ENCODE peak calls at places on chromosomes 6 and 20, in ten cellular contexts. One of them, this sample, is unnamed.

GRCh38 chr20:14445310-14445709 is 107.9 kb upstream of the FLRT3 start:
- DNase-seq in lower lobe of right lung: no peak
- DNase-seq in spleen: no peak
- DNase-seq in astrocyte of the spinal cord: peak; percentile 27
- DNase-seq in HFFc6: no peak
- DNase-seq in esophagus muscularis mucosa: no peak
- DNase-seq in GM10248: no peak
- DNase-seq in retinal pigment epithelial cell: no peak
- DNase-seq in tibial nerve: no peak
- DNase-seq in psoas muscle: no peak
- DNase-seq in this sample: peak; percentile 47

GRCh38 chr20:22582386-22582959 is 1.9 kb downstream of the FOXA2 start:
- DNase-seq in lower lobe of right lung: no peak
- DNase-seq in astrocyte of the spinal cord: no peak
- DNase-seq in psoas muscle: no peak
- DNase-seq in GM10248: no peak
- DNase-seq in retinal pigment epithelial cell: no peak
- DNase-seq in esophagus muscularis mucosa: no peak
- DNase-seq in tibial nerve: no peak
- DNase-seq in spleen: no peak
- DNase-seq in HFFc6: no peak
- DNase-seq in this sample: no peak

GRCh38 chr6:157023958-157024357 is 246.8 kb downstream of the ARID1B start:
- DNase-seq in lower lobe of right lung: no peak
- DNase-seq in astrocyte of the spinal cord: peak; percentile 51
- DNase-seq in GM10248: no peak
- DNase-seq in spleen: no peak
- DNase-seq in HFFc6: no peak
- DNase-seq in esophagus muscularis mucosa: no peak
- DNase-seq in psoas muscle: no peak
- DNase-seq in retinal pigment epithelial cell: no peak
- DNase-seq in tibial nerve: no peak
- DNase-seq in this sample: peak; percentile 62

GRCh38 chr6:167392631-167393301 is 67.9 kb downstream of the TTLL2 start:
- DNase-seq in retinal pigment epithelial cell: no peak
- DNase-seq in astrocyte of the spinal cord: no peak
- DNase-seq in tibial nerve: no peak
- DNase-seq in esophagus muscularis mucosa: no peak
- DNase-seq in GM10248: no peak
- DNase-seq in lower lobe of right lung: no peak
- DNase-seq in psoas muscle: no peak
- DNase-seq in spleen: no peak
- DNase-seq in HFFc6: no peak
- DNase-seq in this sample: no peak

GRCh38 chr20:38590682-38591483 is 9.9 kb downstream of the ADIG start:
- DNase-seq in GM10248: peak; percentile 5
- DNase-seq in HFFc6: peak; percentile 4
- DNase-seq in retinal pigment epithelial cell: no peak
- DNase-seq in astrocyte of the spinal cord: no peak
- DNase-seq in lower lobe of right lung: no peak
- DNase-seq in tibial nerve: no peak
- DNase-seq in esophagus muscularis mucosa: peak; percentile 86
- DNase-seq in psoas muscle: no peak
- DNase-seq in spleen: peak; percentile 37
- DNase-seq in this sample: no peak

GRCh38 chr20:57443349-57443748 is 52.2 kb downstream of the RBM38 start:
- DNase-seq in HFFc6: no peak
- DNase-seq in lower lobe of right lung: no peak
- DNase-seq in esophagus muscularis mucosa: no peak
- DNase-seq in retinal pigment epithelial cell: no peak
- DNase-seq in psoas muscle: no peak
- DNase-seq in astrocyte of the spinal cord: no peak
- DNase-seq in tibial nerve: no peak
- DNase-seq in spleen: no peak
- DNase-seq in GM10248: no peak
- DNase-seq in this sample: no peak

GRCh38 chr20:38001981-38002380 is 31.3 kb downstream of the TTI1 start:
- DNase-seq in esophagus muscularis mucosa: no peak
- DNase-seq in GM10248: no peak
- DNase-seq in retinal pigment epithelial cell: no peak
- DNase-seq in tibial nerve: no peak
- DNase-seq in psoas muscle: no peak
- DNase-seq in HFFc6: no peak
- DNase-seq in astrocyte of the spinal cord: no peak
- DNase-seq in lower lobe of right lung: no peak
- DNase-seq in spleen: no peak
- DNase-seq in this sample: peak; percentile 56

GRCh38 chr20:42204261-42204660 is 586.1 kb upstream of the CHD6 start:
- DNase-seq in psoas muscle: no peak
- DNase-seq in esophagus muscularis mucosa: no peak
- DNase-seq in GM10248: no peak
- DNase-seq in HFFc6: no peak
- DNase-seq in spleen: no peak
- DNase-seq in retinal pigment epithelial cell: no peak
- DNase-seq in lower lobe of right lung: no peak
- DNase-seq in astrocyte of the spinal cord: no peak
- DNase-seq in tibial nerve: peak; percentile 29
- DNase-seq in this sample: no peak

DNA sequence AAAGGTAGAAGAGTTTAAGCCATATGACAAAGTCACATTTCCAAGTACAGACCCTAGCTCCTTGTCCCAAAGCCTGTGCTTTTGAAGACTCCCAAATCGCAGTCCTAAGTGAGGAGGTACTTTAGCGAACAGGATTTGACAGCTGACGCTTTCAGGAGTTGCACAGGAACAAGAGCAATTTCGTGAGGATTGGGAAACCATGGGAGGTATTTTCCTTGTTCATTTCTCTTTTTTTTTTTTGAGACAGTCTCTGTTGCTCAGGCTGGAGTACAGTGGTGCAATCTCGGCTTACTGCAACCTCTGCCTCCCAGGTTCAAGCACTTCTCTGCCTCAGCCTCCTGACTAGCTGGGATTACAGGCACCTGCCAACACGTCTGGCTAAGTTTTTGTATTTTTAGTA is 150.6 kb downstream of the MTHFD1L start:
- DNase-seq in tibial nerve: no peak
- DNase-seq in HFFc6: no peak
- DNase-seq in lower lobe of right lung: no peak
- DNase-seq in GM10248: no peak
- DNase-seq in retinal pigment epithelial cell: no peak
- DNase-seq in esophagus muscularis mucosa: no peak
- DNase-seq in psoas muscle: no peak
- DNase-seq in astrocyte of the spinal cord: no peak
- DNase-seq in spleen: no peak
- DNase-seq in this sample: no peak
- TF ChIP-seq CTCF in tibial nerve: no peak
- TF ChIP-seq CTCF in HFFc6: no peak
- TF ChIP-seq CTCF in lower lobe of right lung: no peak
- TF ChIP-seq CTCF in GM10248: no peak
- TF ChIP-seq CTCF in retinal pigment epithelial cell: no peak
- TF ChIP-seq CTCF in esophagus muscularis mucosa: no peak
- TF ChIP-seq CTCF in psoas muscle: no peak
- TF ChIP-seq CTCF in astrocyte of the spinal cord: no peak
- TF ChIP-seq CTCF in spleen: no peak
- TF ChIP-seq CTCF in this sample: no peak

GRCh38 chr6:12152023-12152960 is 137.9 kb upstream of the EDN1 start:
- DNase-seq in psoas muscle: no peak
- DNase-seq in astrocyte of the spinal cord: no peak
- DNase-seq in GM10248: no peak
- DNase-seq in tibial nerve: no peak
- DNase-seq in esophagus muscularis mucosa: no peak
- DNase-seq in HFFc6: no peak
- DNase-seq in retinal pigment epithelial cell: no peak
- DNase-seq in lower lobe of right lung: no peak
- DNase-seq in spleen: no peak
- DNase-seq in this sample: no peak

GRCh38 chr6:12148841-12149240 is 136.7 kb downstream of the HIVEP1 start:
- DNase-seq in GM10248: no peak
- DNase-seq in lower lobe of right lung: no peak
- DNase-seq in esophagus muscularis mucosa: no peak
- DNase-seq in spleen: no peak
- DNase-seq in HFFc6: no peak
- DNase-seq in tibial nerve: no peak
- DNase-seq in astrocyte of the spinal cord: peak; percentile 16
- DNase-seq in psoas muscle: no peak
- DNase-seq in retinal pigment epithelial cell: no peak
- DNase-seq in this sample: no peak

GRCh38 chr6:12151433-12151820 is 138.7 kb upstream of the EDN1 start:
- DNase-seq in retinal pigment epithelial cell: no peak
- DNase-seq in psoas muscle: no peak
- DNase-seq in astrocyte of the spinal cord: no peak
- DNase-seq in HFFc6: no peak
- DNase-seq in tibial nerve: no peak
- DNase-seq in spleen: no peak
- DNase-seq in esophagus muscularis mucosa: no peak
- DNase-seq in lower lobe of right lung: no peak
- DNase-seq in GM10248: no peak
- DNase-seq in this sample: no peak

GRCh38 chr6:12149944-12150510 is 137.9 kb downstream of the HIVEP1 start:
- DNase-seq in GM10248: no peak
- DNase-seq in spleen: no peak
- DNase-seq in psoas muscle: no peak
- DNase-seq in lower lobe of right lung: no peak
- DNase-seq in tibial nerve: no peak
- DNase-seq in HFFc6: no peak
- DNase-seq in esophagus muscularis mucosa: no peak
- DNase-seq in astrocyte of the spinal cord: no peak
- DNase-seq in retinal pigment epithelial cell: no peak
- DNase-seq in this sample: no peak

GRCh38 chr6:12150812-12151432 is 138.8 kb downstream of the HIVEP1 start:
- DNase-seq in HFFc6: no peak
- DNase-seq in spleen: peak; percentile 78
- DNase-seq in psoas muscle: no peak
- DNase-seq in tibial nerve: no peak
- DNase-seq in astrocyte of the spinal cord: no peak
- DNase-seq in esophagus muscularis mucosa: no peak
- DNase-seq in lower lobe of right lung: no peak
- DNase-seq in GM10248: no peak
- DNase-seq in retinal pigment epithelial cell: no peak
- DNase-seq in this sample: no peak
- TF ChIP-seq CTCF in HFFc6: peak; percentile 75
- TF ChIP-seq CTCF in spleen: peak; percentile 39
- TF ChIP-seq CTCF in psoas muscle: peak; percentile 25
- TF ChIP-seq CTCF in tibial nerve: no peak
- TF ChIP-seq CTCF in astrocyte of the spinal cord: peak; percentile 62
- TF ChIP-seq CTCF in esophagus muscularis mucosa: no peak
- TF ChIP-seq CTCF in lower lobe of right lung: peak; percentile 38
- TF ChIP-seq CTCF in GM10248: no peak
- TF ChIP-seq CTCF in retinal pigment epithelial cell: peak; percentile 69
- TF ChIP-seq CTCF in this sample: peak; percentile 23

GRCh38 chr6:105304366-105304765 is 98.5 kb downstream of the PREP start:
- DNase-seq in lower lobe of right lung: no peak
- DNase-seq in HFFc6: no peak
- DNase-seq in psoas muscle: no peak
- DNase-seq in tibial nerve: no peak
- DNase-seq in retinal pigment epithelial cell: no peak
- DNase-seq in esophagus muscularis mucosa: no peak
- DNase-seq in GM10248: no peak
- DNase-seq in spleen: no peak
- DNase-seq in astrocyte of the spinal cord: no peak
- DNase-seq in this sample: no peak
- TF ChIP-seq CTCF in lower lobe of right lung: no peak
- TF ChIP-seq CTCF in HFFc6: no peak
- TF ChIP-seq CTCF in psoas muscle: no peak
- TF ChIP-seq CTCF in tibial nerve: no peak
- TF ChIP-seq CTCF in retinal pigment epithelial cell: no peak
- TF ChIP-seq CTCF in esophagus muscularis mucosa: no peak
- TF ChIP-seq CTCF in GM10248: no peak
- TF ChIP-seq CTCF in spleen: no peak
- TF ChIP-seq CTCF in astrocyte of the spinal cord: no peak
- TF ChIP-seq CTCF in this sample: no peak

GRCh38 chr20:17968366-17969275 is at the start of the genes MGME1 and SNX5:
- DNase-seq in lower lobe of right lung: peak; percentile 100
- DNase-seq in psoas muscle: peak; percentile 99
- DNase-seq in tibial nerve: peak; percentile 97
- DNase-seq in esophagus muscularis mucosa: peak; percentile 100
- DNase-seq in retinal pigment epithelial cell: peak; percentile 97
- DNase-seq in GM10248: peak; percentile 98
- DNase-seq in spleen: peak; percentile 100
- DNase-seq in HFFc6: peak; percentile 100
- DNase-seq in astrocyte of the spinal cord: peak; percentile 100
- DNase-seq in this sample: peak; percentile 99

GRCh38 chr20:17967595-17968365 is 814 bp downstream of the SNX5 start:
- DNase-seq in lower lobe of right lung: no peak
- DNase-seq in HFFc6: peak; percentile 41
- DNase-seq in retinal pigment epithelial cell: no peak
- DNase-seq in psoas muscle: no peak
- DNase-seq in GM10248: no peak
- DNase-seq in tibial nerve: no peak
- DNase-seq in astrocyte of the spinal cord: peak; percentile 59
- DNase-seq in spleen: no peak
- DNase-seq in esophagus muscularis mucosa: no peak
- DNase-seq in this sample: peak; percentile 66

GRCh38 chr20:17965042-17965697 is 3.4 kb downstream of the SNX5 start:
- DNase-seq in lower lobe of right lung: no peak
- DNase-seq in astrocyte of the spinal cord: no peak
- DNase-seq in esophagus muscularis mucosa: no peak
- DNase-seq in HFFc6: no peak
- DNase-seq in GM10248: no peak
- DNase-seq in spleen: peak; percentile 80
- DNase-seq in tibial nerve: no peak
- DNase-seq in retinal pigment epithelial cell: no peak
- DNase-seq in psoas muscle: no peak
- DNase-seq in this sample: no peak

GRCh38 chr20:17964632-17965031 is 4.0 kb downstream of the SNX5 start:
- DNase-seq in esophagus muscularis mucosa: no peak
- DNase-seq in spleen: no peak
- DNase-seq in retinal pigment epithelial cell: no peak
- DNase-seq in tibial nerve: no peak
- DNase-seq in astrocyte of the spinal cord: no peak
- DNase-seq in psoas muscle: no peak
- DNase-seq in lower lobe of right lung: no peak
- DNase-seq in HFFc6: no peak
- DNase-seq in GM10248: no peak
- DNase-seq in this sample: no peak

DNA sequence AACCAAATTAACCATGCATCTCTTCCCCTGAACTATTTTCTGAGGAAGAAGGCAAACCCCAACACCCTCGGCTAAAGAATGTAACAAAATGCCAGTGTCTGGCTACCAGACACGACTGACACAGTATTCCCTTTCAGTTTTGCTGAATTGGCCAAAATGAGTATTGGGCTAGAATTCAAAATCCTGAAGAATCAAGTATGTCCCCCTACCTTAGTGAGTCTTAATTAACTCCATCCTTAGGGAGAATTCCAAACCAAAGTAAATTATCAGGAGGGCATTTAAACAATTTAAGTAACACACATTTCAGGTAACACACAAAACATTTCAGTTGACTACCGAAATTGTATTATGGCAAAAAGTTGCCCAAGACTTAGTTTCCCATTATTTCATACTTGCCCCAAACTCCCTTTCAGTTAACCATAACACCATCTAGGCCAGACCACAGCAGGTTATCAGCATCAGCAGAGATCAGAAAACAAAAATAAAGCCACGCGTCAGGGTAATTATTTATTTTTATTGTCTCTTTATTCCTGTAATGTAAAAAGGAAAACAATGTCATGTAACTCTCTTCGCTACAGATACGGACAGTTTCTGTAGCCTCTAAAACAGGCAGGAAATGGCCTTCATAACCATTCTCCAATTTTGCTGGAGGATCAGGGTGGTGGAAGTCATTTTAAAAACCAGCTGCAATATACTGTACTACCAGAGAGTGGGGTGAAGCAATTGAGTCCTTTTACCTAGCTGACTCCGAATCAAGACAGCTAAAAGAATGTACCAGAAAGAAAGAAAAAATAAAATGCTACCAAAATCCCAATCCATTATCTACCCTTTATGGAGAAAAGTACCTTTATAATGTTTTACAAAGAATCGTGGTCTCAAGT is 1.9 kb downstream of the SNX5 start:
- DNase-seq in retinal pigment epithelial cell: no peak
- DNase-seq in GM10248: no peak
- DNase-seq in tibial nerve: no peak
- DNase-seq in HFFc6: peak; percentile 49
- DNase-seq in lower lobe of right lung: no peak
- DNase-seq in esophagus muscularis mucosa: no peak
- DNase-seq in astrocyte of the spinal cord: peak; percentile 52
- DNase-seq in spleen: no peak
- DNase-seq in psoas muscle: no peak
- DNase-seq in this sample: peak; percentile 61
- TF ChIP-seq CTCF in retinal pigment epithelial cell: peak; percentile 25
- TF ChIP-seq CTCF in GM10248: no peak
- TF ChIP-seq CTCF in tibial nerve: peak; percentile 28
- TF ChIP-seq CTCF in HFFc6: peak; percentile 61
- TF ChIP-seq CTCF in lower lobe of right lung: peak; percentile 9
- TF ChIP-seq CTCF in esophagus muscularis mucosa: peak; percentile 11
- TF ChIP-seq CTCF in astrocyte of the spinal cord: peak; percentile 26
- TF ChIP-seq CTCF in spleen: peak; percentile 46
- TF ChIP-seq CTCF in psoas muscle: peak; percentile 22
- TF ChIP-seq CTCF in this sample: peak; percentile 52